ENCODE peak calls at places on chromosomes 11 and 22, in eight cellular contexts. One of them, this sample, is unnamed.

GRCh38 chr22:38153821-38154562 is 27.6 kb downstream of the PLA2G6 start:
- DNase-seq in nephron progenitor cell: no peak
- DNase-seq in stimulated activated CD4-positive, alpha-beta T cell treated with anti-CD3 and anti-CD28 coated beads, Interleukin-4, amount 100 ng/mL, for 48 hours: no peak
- DNase-seq in kidney: peak
- DNase-seq in tibial artery: no peak
- DNase-seq in astrocyte of the hippocampus: no peak
- DNase-seq in NCI-H2081: no peak
- DNase-seq in PC-3: no peak
- DNase-seq in this sample: no peak

GRCh38 chr11:6655790-6656580 is at the start of gene DCHS1:
- DNase-seq in PC-3: no peak
- DNase-seq in tibial artery: no peak
- DNase-seq in nephron progenitor cell: peak
- DNase-seq in astrocyte of the hippocampus: no peak
- DNase-seq in kidney: peak
- DNase-seq in stimulated activated CD4-positive, alpha-beta T cell treated with anti-CD3 and anti-CD28 coated beads, Interleukin-4, amount 100 ng/mL, for 48 hours: no peak
- DNase-seq in NCI-H2081: no peak
- DNase-seq in this sample: no peak

GRCh38 chr11:46710821-46711269 is 8.2 kb upstream of the F2 start:
- DNase-seq in nephron progenitor cell: no peak
- DNase-seq in stimulated activated CD4-positive, alpha-beta T cell treated with anti-CD3 and anti-CD28 coated beads, Interleukin-4, amount 100 ng/mL, for 48 hours: no peak
- DNase-seq in PC-3: peak
- DNase-seq in NCI-H2081: no peak
- DNase-seq in astrocyte of the hippocampus: peak
- DNase-seq in kidney: no peak
- DNase-seq in tibial artery: peak
- DNase-seq in this sample: no peak

GRCh38 chr11:76176463-76176862 is 29.8 kb downstream of the WNT11 start:
- DNase-seq in nephron progenitor cell: no peak
- DNase-seq in stimulated activated CD4-positive, alpha-beta T cell treated with anti-CD3 and anti-CD28 coated beads, Interleukin-4, amount 100 ng/mL, for 48 hours: no peak
- DNase-seq in tibial artery: no peak
- DNase-seq in PC-3: no peak
- DNase-seq in NCI-H2081: no peak
- DNase-seq in astrocyte of the hippocampus: no peak
- DNase-seq in kidney: no peak
- DNase-seq in this sample: no peak

GRCh38 chr11:5081405-5081804 is 12.0 kb downstream of the OR52E1 start:
- DNase-seq in PC-3: no peak
- DNase-seq in kidney: no peak
- DNase-seq in astrocyte of the hippocampus: no peak
- DNase-seq in stimulated activated CD4-positive, alpha-beta T cell treated with anti-CD3 and anti-CD28 coated beads, Interleukin-4, amount 100 ng/mL, for 48 hours: no peak
- DNase-seq in nephron progenitor cell: no peak
- DNase-seq in tibial artery: no peak
- DNase-seq in NCI-H2081: no peak
- DNase-seq in this sample: no peak

GRCh38 chr22:36493690-36494110 is 12.3 kb upstream of the TXN2 start:
- DNase-seq in stimulated activated CD4-positive, alpha-beta T cell treated with anti-CD3 and anti-CD28 coated beads, Interleukin-4, amount 100 ng/mL, for 48 hours: no peak
- DNase-seq in PC-3: no peak
- DNase-seq in nephron progenitor cell: no peak
- DNase-seq in astrocyte of the hippocampus: no peak
- DNase-seq in kidney: no peak
- DNase-seq in tibial artery: peak
- DNase-seq in NCI-H2081: no peak
- DNase-seq in this sample: peak

GRCh38 chr22:29855611-29856181 is 17.6 kb upstream of the ASCC2 start:
- DNase-seq in tibial artery: no peak
- DNase-seq in astrocyte of the hippocampus: no peak
- DNase-seq in nephron progenitor cell: no peak
- DNase-seq in PC-3: no peak
- DNase-seq in stimulated activated CD4-positive, alpha-beta T cell treated with anti-CD3 and anti-CD28 coated beads, Interleukin-4, amount 100 ng/mL, for 48 hours: no peak
- DNase-seq in NCI-H2081: no peak
- DNase-seq in kidney: no peak
- DNase-seq in this sample: no peak

GRCh38 chr11:36376888-36377758 is 81.0 kb downstream of the PRR5L start:
- DNase-seq in NCI-H2081: peak
- DNase-seq in astrocyte of the hippocampus: peak
- DNase-seq in stimulated activated CD4-positive, alpha-beta T cell treated with anti-CD3 and anti-CD28 coated beads, Interleukin-4, amount 100 ng/mL, for 48 hours: peak
- DNase-seq in nephron progenitor cell: peak
- DNase-seq in PC-3: no peak
- DNase-seq in kidney: peak
- DNase-seq in tibial artery: peak
- DNase-seq in this sample: peak

This sample was measured in lower lobe of right lung.